ENCODE peak calls at places on chromosomes 5 and 9, in nine cellular contexts. One of them, this sample, is unnamed.

GRCh38 chr9:132548971-132549649 is 33.3 kb upstream of the BARHL1 start:
- DNase-seq in hepatocyte: no peak
- DNase-seq in brain microvascular endothelial cell: peak
- DNase-seq in heart right ventricle: no peak
- DNase-seq in A549: no peak
- DNase-seq in tibial nerve: no peak
- DNase-seq in stomach: no peak
- DNase-seq in DND-41: no peak
- DNase-seq in kidney: peak
- DNase-seq in this sample: no peak

GRCh38 chr5:90551376-90551775 is 7.2 kb upstream of the ADGRV1 start:
- DNase-seq in A549: no peak
- DNase-seq in hepatocyte: no peak
- DNase-seq in kidney: no peak
- DNase-seq in tibial nerve: no peak
- DNase-seq in stomach: no peak
- DNase-seq in brain microvascular endothelial cell: no peak
- DNase-seq in heart right ventricle: no peak
- DNase-seq in DND-41: no peak
- DNase-seq in this sample: no peak

GRCh38 chr5:15600035-15600434 is 100.1 kb downstream of the FBXL7 start:
- DNase-seq in stomach: no peak
- DNase-seq in heart right ventricle: no peak
- DNase-seq in brain microvascular endothelial cell: peak
- DNase-seq in A549: no peak
- DNase-seq in kidney: no peak
- DNase-seq in DND-41: no peak
- DNase-seq in tibial nerve: no peak
- DNase-seq in hepatocyte: no peak
- DNase-seq in this sample: no peak

GRCh38 chr9:117704024-117704575 is at the start of gene TLR4:
- DNase-seq in stomach: peak
- DNase-seq in heart right ventricle: peak
- DNase-seq in brain microvascular endothelial cell: peak
- DNase-seq in DND-41: no peak
- DNase-seq in tibial nerve: peak
- DNase-seq in A549: no peak
- DNase-seq in kidney: peak
- DNase-seq in hepatocyte: peak
- DNase-seq in this sample: no peak

GRCh38 chr5:56838409-56839039 is 23.2 kb downstream of the MAP3K1 start:
- DNase-seq in DND-41: no peak
- DNase-seq in stomach: no peak
- DNase-seq in brain microvascular endothelial cell: no peak
- DNase-seq in kidney: no peak
- DNase-seq in heart right ventricle: no peak
- DNase-seq in hepatocyte: peak
- DNase-seq in A549: peak
- DNase-seq in tibial nerve: no peak
- DNase-seq in this sample: no peak

GRCh38 chr5:167608708-167609272 is 682.7 kb upstream of the WWC1 start:
- DNase-seq in kidney: no peak
- DNase-seq in brain microvascular endothelial cell: no peak
- DNase-seq in tibial nerve: no peak
- DNase-seq in hepatocyte: no peak
- DNase-seq in A549: no peak
- DNase-seq in DND-41: no peak
- DNase-seq in stomach: no peak
- DNase-seq in heart right ventricle: no peak
- DNase-seq in this sample: no peak

GRCh38 chr5:172403191-172403794 is 51.0 kb downstream of the SH3PXD2B start:
- DNase-seq in kidney: peak
- DNase-seq in brain microvascular endothelial cell: no peak
- DNase-seq in hepatocyte: peak
- DNase-seq in stomach: no peak
- DNase-seq in A549: no peak
- DNase-seq in tibial nerve: peak
- DNase-seq in heart right ventricle: peak
- DNase-seq in DND-41: no peak
- DNase-seq in this sample: no peak

GRCh38 chr9:93133641-93134017 is 422 bp downstream of the NINJ1 start:
- DNase-seq in brain microvascular endothelial cell: peak
- DNase-seq in A549: peak
- DNase-seq in stomach: peak
- DNase-seq in tibial nerve: peak
- DNase-seq in DND-41: peak
- DNase-seq in kidney: peak
- DNase-seq in hepatocyte: peak
- DNase-seq in heart right ventricle: peak
- DNase-seq in this sample: no peak

GRCh38 chr9:76419782-76420380 is 25.7 kb upstream of the RFK start:
- DNase-seq in brain microvascular endothelial cell: no peak
- DNase-seq in hepatocyte: peak
- DNase-seq in A549: peak
- DNase-seq in kidney: no peak
- DNase-seq in heart right ventricle: no peak
- DNase-seq in stomach: no peak
- DNase-seq in tibial nerve: no peak
- DNase-seq in DND-41: no peak
- DNase-seq in this sample: no peak

GRCh38 chr9:22446589-22446949 is at the start of gene DMRTA1:
- DNase-seq in stomach: peak
- DNase-seq in DND-41: no peak
- DNase-seq in kidney: peak
- DNase-seq in brain microvascular endothelial cell: peak
- DNase-seq in A549: peak
- DNase-seq in tibial nerve: peak
- DNase-seq in heart right ventricle: peak
- DNase-seq in hepatocyte: peak
- DNase-seq in this sample: no peak

GRCh38 chr5:155794801-155795200 is 532.2 kb upstream of the SGCD start:
- DNase-seq in A549: peak
- DNase-seq in tibial nerve: no peak
- DNase-seq in hepatocyte: no peak
- DNase-seq in heart right ventricle: no peak
- DNase-seq in DND-41: no peak
- DNase-seq in brain microvascular endothelial cell: no peak
- DNase-seq in kidney: no peak
- DNase-seq in stomach: no peak
- DNase-seq in this sample: no peak

GRCh38 chr5:56543431-56544385 is 271.6 kb upstream of the MAP3K1 start:
- DNase-seq in brain microvascular endothelial cell: peak
- DNase-seq in A549: peak
- DNase-seq in stomach: no peak
- DNase-seq in heart right ventricle: no peak
- DNase-seq in DND-41: no peak
- DNase-seq in kidney: no peak
- DNase-seq in tibial nerve: no peak
- DNase-seq in hepatocyte: no peak
- DNase-seq in this sample: no peak

DNA sequence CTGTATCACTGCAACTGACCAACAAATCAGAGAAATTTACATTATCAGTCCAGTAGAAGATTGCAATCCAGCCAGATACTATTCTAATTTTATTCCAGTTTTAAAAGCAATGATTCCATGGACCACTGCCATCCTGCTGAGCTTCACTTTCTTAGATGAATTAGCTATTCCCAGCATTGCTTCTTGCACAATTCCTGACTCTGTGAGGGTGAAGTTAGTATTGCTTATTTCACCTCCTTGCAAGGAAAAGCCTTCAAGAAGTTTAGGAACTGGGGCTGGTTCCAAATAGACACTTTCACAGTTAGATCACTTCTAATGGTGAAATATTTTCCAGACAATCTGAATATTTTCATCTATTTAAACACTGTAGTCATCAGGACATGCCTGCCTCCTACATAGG is 338.6 kb upstream of the TNC start:
- DNase-seq in hepatocyte: no peak
- DNase-seq in kidney: no peak
- DNase-seq in DND-41: no peak
- DNase-seq in heart right ventricle: no peak
- DNase-seq in brain microvascular endothelial cell: no peak
- DNase-seq in tibial nerve: no peak
- DNase-seq in stomach: no peak
- DNase-seq in A549: no peak
- DNase-seq in this sample: no peak
- H3K27ac ChIP-seq in hepatocyte: no peak
- H3K27ac ChIP-seq in kidney: no peak
- H3K27ac ChIP-seq in DND-41: no peak
- H3K27ac ChIP-seq in heart right ventricle: no peak
- H3K27ac ChIP-seq in brain microvascular endothelial cell: no peak
- H3K27ac ChIP-seq in tibial nerve: peak
- H3K27ac ChIP-seq in stomach: no peak
- H3K27ac ChIP-seq in A549: no peak
- H3K27ac ChIP-seq in this sample: no peak

GRCh38 chr5:160219411-160219810 is 9.9 kb upstream of the FABP6 start:
- DNase-seq in stomach: no peak
- DNase-seq in hepatocyte: no peak
- DNase-seq in kidney: no peak
- DNase-seq in tibial nerve: no peak
- DNase-seq in DND-41: no peak
- DNase-seq in A549: no peak
- DNase-seq in brain microvascular endothelial cell: no peak
- DNase-seq in heart right ventricle: no peak
- DNase-seq in this sample: no peak

GRCh38 chr5:160221082-160221481 is 8.2 kb upstream of the FABP6 start:
- DNase-seq in stomach: no peak
- DNase-seq in kidney: no peak
- DNase-seq in hepatocyte: no peak
- DNase-seq in brain microvascular endothelial cell: no peak
- DNase-seq in DND-41: no peak
- DNase-seq in heart right ventricle: no peak
- DNase-seq in tibial nerve: no peak
- DNase-seq in A549: no peak
- DNase-seq in this sample: no peak
- H3K4me3 ChIP-seq in stomach: no peak
- H3K4me3 ChIP-seq in kidney: no peak
- H3K4me3 ChIP-seq in hepatocyte: no peak
- H3K4me3 ChIP-seq in brain microvascular endothelial cell: no peak
- H3K4me3 ChIP-seq in DND-41: no peak
- H3K4me3 ChIP-seq in heart right ventricle: no peak
- H3K4me3 ChIP-seq in tibial nerve: no peak
- H3K4me3 ChIP-seq in A549: no peak
- H3K4me3 ChIP-seq in this sample: no peak

GRCh38 chr5:31901807-31902530 is 263.0 kb downstream of the PDZD2 start:
- DNase-seq in kidney: no peak
- DNase-seq in A549: no peak
- DNase-seq in tibial nerve: no peak
- DNase-seq in DND-41: no peak
- DNase-seq in heart right ventricle: no peak
- DNase-seq in stomach: no peak
- DNase-seq in brain microvascular endothelial cell: peak
- DNase-seq in hepatocyte: no peak
- DNase-seq in this sample: no peak

GRCh38 chr5:31895199-31895598 is 256.3 kb downstream of the PDZD2 start:
- DNase-seq in heart right ventricle: no peak
- DNase-seq in brain microvascular endothelial cell: no peak
- DNase-seq in stomach: no peak
- DNase-seq in DND-41: no peak
- DNase-seq in tibial nerve: no peak
- DNase-seq in hepatocyte: no peak
- DNase-seq in A549: no peak
- DNase-seq in kidney: no peak
- DNase-seq in this sample: no peak

GRCh38 chr5:31898246-31898645 is 259.3 kb downstream of the PDZD2 start:
- DNase-seq in brain microvascular endothelial cell: no peak
- DNase-seq in stomach: no peak
- DNase-seq in hepatocyte: no peak
- DNase-seq in DND-41: no peak
- DNase-seq in heart right ventricle: no peak
- DNase-seq in tibial nerve: no peak
- DNase-seq in A549: no peak
- DNase-seq in kidney: no peak
- DNase-seq in this sample: no peak

DNA sequence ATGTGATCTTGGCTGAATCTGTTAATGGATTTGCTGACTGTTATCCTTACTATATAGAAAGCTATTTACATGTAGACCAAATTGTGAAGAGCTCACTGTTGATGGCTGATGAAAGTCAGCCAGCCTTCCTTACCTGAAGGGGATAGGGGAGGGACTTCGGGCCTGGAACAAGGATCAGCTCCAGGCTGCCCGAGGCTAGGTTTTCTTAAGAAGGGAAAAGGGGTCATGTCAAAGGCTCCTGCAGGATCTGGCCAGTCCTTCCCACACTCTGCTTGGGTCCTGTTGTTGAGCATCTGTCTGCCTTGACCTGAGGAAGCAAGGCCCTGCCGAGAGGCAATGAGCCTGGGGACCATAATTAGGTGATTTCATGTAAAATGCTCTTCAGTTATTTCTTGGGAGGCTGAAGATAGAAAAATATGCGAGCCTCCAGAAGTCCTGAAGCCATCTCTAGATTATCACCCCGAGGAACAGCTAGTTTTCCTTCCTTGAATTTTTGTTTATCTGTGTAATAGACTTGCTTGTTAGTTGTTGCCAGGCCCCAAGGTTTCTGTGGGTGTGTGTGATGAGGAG is 261.4 kb downstream of the PDZD2 start:
- DNase-seq in DND-41: no peak
- DNase-seq in brain microvascular endothelial cell: no peak
- DNase-seq in A549: no peak
- DNase-seq in kidney: no peak
- DNase-seq in heart right ventricle: no peak
- DNase-seq in hepatocyte: no peak
- DNase-seq in stomach: no peak
- DNase-seq in tibial nerve: no peak
- DNase-seq in this sample: no peak
- H3K27ac ChIP-seq in DND-41: no peak
- H3K27ac ChIP-seq in brain microvascular endothelial cell: no peak
- H3K27ac ChIP-seq in A549: no peak
- H3K27ac ChIP-seq in kidney: no peak
- H3K27ac ChIP-seq in heart right ventricle: no peak
- H3K27ac ChIP-seq in hepatocyte: no peak
- H3K27ac ChIP-seq in stomach: no peak
- H3K27ac ChIP-seq in tibial nerve: peak
- H3K27ac ChIP-seq in this sample: no peak

DNA sequence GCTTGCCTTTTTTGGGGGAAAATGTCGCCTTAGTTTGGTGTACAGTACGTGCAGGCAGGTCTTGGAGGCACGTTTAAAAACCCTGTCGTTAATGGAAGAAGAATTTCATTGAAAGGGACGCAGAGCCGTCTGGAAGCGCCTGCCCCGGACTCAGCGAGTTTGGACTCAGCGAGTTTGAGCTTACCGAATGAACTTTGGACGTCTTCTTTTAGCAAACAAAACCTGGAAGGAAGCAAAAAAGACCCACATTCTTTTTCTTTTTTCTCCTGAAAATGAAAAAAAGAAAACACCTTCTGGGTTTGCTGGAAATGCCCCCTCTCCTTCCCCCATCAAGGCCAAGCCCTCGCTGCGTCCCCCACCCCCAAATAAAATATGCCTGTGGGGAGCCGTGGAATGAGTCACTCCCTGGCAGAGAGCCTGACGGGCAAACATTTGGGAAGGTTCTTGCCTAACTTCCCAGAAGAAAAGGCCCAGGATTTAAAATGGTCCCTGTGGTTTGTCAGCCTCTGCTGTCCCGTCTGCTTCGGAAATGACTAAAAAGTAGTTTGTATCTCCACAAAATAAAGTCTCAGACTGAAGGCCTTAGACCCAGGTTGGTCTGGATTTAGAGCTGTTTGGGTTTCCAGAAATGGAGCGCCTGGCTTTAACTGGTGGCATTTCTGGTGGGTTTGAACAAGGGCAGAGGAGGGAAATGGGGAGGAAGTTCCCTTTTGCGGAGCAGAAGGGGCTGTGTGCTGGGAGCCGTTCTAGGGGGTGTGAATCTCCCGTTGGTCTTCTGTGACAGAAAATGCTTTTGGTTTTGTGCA is 1.7 kb downstream of the NEK6 start:
- DNase-seq in stomach: peak
- DNase-seq in hepatocyte: peak
- DNase-seq in kidney: peak
- DNase-seq in brain microvascular endothelial cell: peak
- DNase-seq in DND-41: no peak
- DNase-seq in heart right ventricle: peak
- DNase-seq in A549: peak
- DNase-seq in tibial nerve: peak
- DNase-seq in this sample: no peak
- H3K4me3 ChIP-seq in stomach: peak
- H3K4me3 ChIP-seq in hepatocyte: peak
- H3K4me3 ChIP-seq in kidney: peak
- H3K4me3 ChIP-seq in brain microvascular endothelial cell: peak
- H3K4me3 ChIP-seq in DND-41: no peak
- H3K4me3 ChIP-seq in heart right ventricle: peak
- H3K4me3 ChIP-seq in A549: peak
- H3K4me3 ChIP-seq in tibial nerve: peak
- H3K4me3 ChIP-seq in this sample: peak